ENCODE peak calls at places on chromosomes 4 and X, in four cellular contexts. L is left cardiac atrium; T is activated CD8-positive, alpha-beta T cell treated with anti-CD3 and anti-CD28 coated beads for 36 hours; B is H4. Q is an unnamed sample.

GRCh38 chr4:75702919-75703411 is 21.4 kb upstream of the USO1 start:
- DNase-seq in L (no peak), T (no peak), B (no peak), Q (no peak)

GRCh38 chr4:183097251-183098079 is 1.6 kb upstream of the WWC2 start:
- DNase-seq in L (peak; percentile 38), T (no peak), B (no peak), Q (no peak)

GRCh38 chr4:492412-492811 is 6.5 kb downstream of the ZNF721 start:
- DNase-seq in L (no peak), T (no peak), B (no peak), Q (no peak)

GRCh38 chr4:140483445-140483844 is 14.6 kb downstream of the MGAT4D start:
- DNase-seq in L (no peak), T (no peak), B (no peak), Q (no peak)

GRCh38 chr4:81715335-81715734 is 243.6 kb upstream of the RASGEF1B start:
- DNase-seq in L (no peak), T (no peak), B (peak; percentile 14), Q (no peak)

GRCh38 chr4:175339100-175339707 is 421.0 kb downstream of the ADAM29 start:
- DNase-seq in L (no peak), T (no peak), B (no peak), Q (no peak)

GRCh38 chr4:6639137-6639680 is 1.3 kb upstream of the MRFAP1 start:
- DNase-seq in L (no peak), T (no peak), B (no peak), Q (no peak)

GRCh38 chrX:103674531-103675454 is 11.7 kb downstream of the MORF4L2 start:
- DNase-seq in L (no peak), T (no peak), B (no peak), Q (no peak)

GRCh38 chrX:107025538-107025937 is 25.5 kb upstream of the MORC4 start:
- DNase-seq in L (no peak), T (no peak), B (peak; percentile 13), Q (no peak)

Q was measured in stomach.